ENCODE peak calls at places on chromosomes 3 and 15, in six cellular contexts. G is H1, A is K562, N is GM12891, K is HepG2, J is GM12878. I is an unnamed sample.

GRCh38 chr3:41209646-41210045 is 10.3 kb downstream of the CTNNB1 start:
- DNase-seq in G (no peak), A (no peak), N (no peak), K (no peak), J (no peak), I (no peak)

GRCh38 chr15:80107774-80108173 is 45.0 kb upstream of the FAH start:
- DNase-seq in G (no peak), A (no peak), N (no peak), K (no peak), J (no peak), I (no peak)

GRCh38 chr15:52417501-52417900 is 111.2 kb downstream of the MYO5A start:
- DNase-seq in G (no peak), A (no peak), N (no peak), K (no peak), J (no peak), I (no peak)

GRCh38 chr15:31278544-31279220 is 48.0 kb upstream of the KLF13 start:
- DNase-seq in G (no peak), A (no peak), N (no peak), K (no peak), J (no peak), I (no peak)

GRCh38 chr3:71304684-71305083 is 278.8 kb downstream of the FOXP1 start:
- DNase-seq in G (no peak), A (peak), N (no peak), K (peak), J (no peak), I (no peak)

GRCh38 chr3:63960048-63960711 is 48.0 kb upstream of the SCAANT1 start:
- DNase-seq in G (no peak), A (peak), N (no peak), K (no peak), J (no peak), I (no peak)

GRCh38 chr15:60358935-60359672 is 38.7 kb downstream of the ANXA2 start:
- DNase-seq in G (no peak), A (no peak), N (no peak), K (no peak), J (no peak), I (no peak)

GRCh38 chr3:190513409-190514162 is at the start of gene IL1RAP:
- DNase-seq in G (peak), A (peak), N (peak), K (peak), J (peak), I (peak)

GRCh38 chr3:141960731-141961130 is 84.3 kb downstream of the ATP1B3 start:
- DNase-seq in G (no peak), A (no peak), N (no peak), K (no peak), J (no peak), I (no peak)

GRCh38 chr15:35206060-35206675 is 121.1 kb upstream of the NANOGP8 start:
- DNase-seq in G (no peak), A (peak), N (no peak), K (peak), J (no peak), I (no peak)

GRCh38 chr15:89839424-89839823 is 24.8 kb upstream of the ANPEP start:
- DNase-seq in G (no peak), A (no peak), N (no peak), K (no peak), J (no peak), I (no peak)

GRCh38 chr3:123084738-123085237 is 18.0 kb downstream of the PDIA5 start:
- DNase-seq in G (no peak), A (no peak), N (no peak), K (peak), J (no peak), I (no peak)

GRCh38 chr3:45273681-45274515 is 47.8 kb upstream of the TMEM158 start:
- DNase-seq in G (no peak), A (peak), N (no peak), K (no peak), J (no peak), I (no peak)

GRCh38 chr3:112745567-112746248 is 101.0 kb downstream of the CD200R1L start:
- DNase-seq in G (no peak), A (no peak), N (no peak), K (no peak), J (no peak), I (no peak)

GRCh38 chr15:67511606-67512005 is 9.3 kb upstream of the C15orf61 start:
- DNase-seq in G (no peak), A (no peak), N (no peak), K (no peak), J (no peak), I (no peak)

GRCh38 chr3:71127463-71128243 is 455.9 kb downstream of the FOXP1 start:
- DNase-seq in G (no peak), A (peak), N (no peak), K (no peak), J (no peak), I (no peak)

GRCh38 chr3:134640872-134641470 is 9.9 kb downstream of the KY start:
- DNase-seq in G (no peak), A (peak), N (no peak), K (peak), J (no peak), I (no peak)

GRCh38 chr3:19934098-19934566 is at the start of gene EFHB:
- DNase-seq in G (peak), A (peak), N (no peak), K (peak), J (no peak), I (no peak)

GRCh38 chr3:69628956-69629355 is 110.3 kb upstream of the MITF start:
- DNase-seq in G (no peak), A (no peak), N (no peak), K (no peak), J (no peak), I (no peak)

GRCh38 chr15:25251700-25252390 is 187.0 kb downstream of the UBE3A start:
- DNase-seq in G (no peak), A (no peak), N (no peak), K (no peak), J (no peak), I (peak)

GRCh38 chr3:196501316-196502064 is 2.1 kb downstream of the RNF168 start:
- DNase-seq in G (no peak), A (peak), N (no peak), K (no peak), J (no peak), I (no peak)

GRCh38 chr3:127742580-127742979 is 69.8 kb downstream of the ABTB1 start:
- DNase-seq in G (no peak), A (no peak), N (no peak), K (no peak), J (no peak), I (no peak)

GRCh38 chr3:172181936-172182708 is 142.7 kb downstream of the FNDC3B start:
- DNase-seq in G (no peak), A (peak), N (no peak), K (no peak), J (no peak), I (no peak)

GRCh38 chr3:189167027-189167766 is 4.6 kb upstream of the TPRG1 start:
- DNase-seq in G (no peak), A (no peak), N (no peak), K (no peak), J (no peak), I (no peak)

GRCh38 chr3:120147072-120147871 is 53.0 kb upstream of the GSK3B start:
- DNase-seq in G (no peak), A (no peak), N (no peak), K (peak), J (no peak), I (no peak)

GRCh38 chr3:132038198-132038825 is 3.5 kb upstream of the CPNE4 start:
- DNase-seq in G (no peak), A (peak), N (no peak), K (peak), J (no peak), I (no peak)

GRCh38 chr3:159791336-159791735 is 197.3 kb upstream of the IL12A start:
- DNase-seq in G (no peak), A (no peak), N (no peak), K (no peak), J (no peak), I (no peak)

GRCh38 chr15:91559066-91559465 is 294.4 kb upstream of the SLCO3A1 start:
- DNase-seq in G (no peak), A (no peak), N (no peak), K (peak), J (no peak), I (no peak)

GRCh38 chr15:29403778-29404177 is 134.2 kb upstream of the NSMCE3 start:
- DNase-seq in G (peak), A (no peak), N (no peak), K (peak), J (no peak), I (no peak)

GRCh38 chr3:81891496-81891895 is 130.1 kb upstream of the GBE1 start:
- DNase-seq in G (peak), A (no peak), N (no peak), K (no peak), J (no peak), I (no peak)

GRCh38 chr15:67049351-67050044 is 15.9 kb upstream of the SMAD3 start:
- DNase-seq in G (no peak), A (no peak), N (no peak), K (peak), J (no peak), I (no peak)

GRCh38 chr3:62052331-62052730 is 321.0 kb downstream of the FEZF2 start:
- DNase-seq in G (no peak), A (no peak), N (no peak), K (no peak), J (no peak), I (no peak)

GRCh38 chr3:172174396-172175253 is 135.2 kb downstream of the FNDC3B start:
- DNase-seq in G (no peak), A (no peak), N (no peak), K (no peak), J (no peak), I (no peak)

GRCh38 chr3:10448544-10448943 is 56.8 kb downstream of the ATP2B2 start:
- DNase-seq in G (no peak), A (no peak), N (no peak), K (no peak), J (no peak), I (no peak)

GRCh38 chr3:161295325-161295724 is 74.2 kb downstream of the NMD3 start:
- DNase-seq in G (no peak), A (no peak), N (no peak), K (peak), J (no peak), I (no peak)
- TF ChIP-seq POLR2AphosphoS5 in G (no peak), A (no peak), N (no peak), K (no peak), J (no peak), I (no peak)

DNA sequence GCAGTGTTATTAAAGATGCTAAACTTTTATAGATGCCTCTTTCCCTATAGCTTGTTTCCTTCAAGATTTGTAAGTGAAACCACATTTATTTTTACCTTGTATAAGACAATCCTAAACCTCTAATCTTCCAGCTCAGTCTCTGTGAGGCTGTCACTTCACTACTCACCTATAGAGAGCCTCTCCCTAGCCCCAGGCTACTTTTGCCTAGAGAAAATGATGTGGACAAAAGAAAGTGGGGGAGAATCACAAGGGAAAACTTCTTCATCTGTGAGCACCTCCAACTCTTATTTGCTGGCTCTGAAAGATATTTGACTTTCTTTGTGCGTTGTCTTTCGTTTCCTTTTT is 74.9 kb upstream of the SCN5A start:
- DNase-seq in G (no peak), A (no peak), N (no peak), K (no peak), J (no peak), I (no peak)
- TF ChIP-seq TAF1 in G (no peak), A (no peak), N (no peak), K (no peak), J (no peak), I (no peak)

DNA sequence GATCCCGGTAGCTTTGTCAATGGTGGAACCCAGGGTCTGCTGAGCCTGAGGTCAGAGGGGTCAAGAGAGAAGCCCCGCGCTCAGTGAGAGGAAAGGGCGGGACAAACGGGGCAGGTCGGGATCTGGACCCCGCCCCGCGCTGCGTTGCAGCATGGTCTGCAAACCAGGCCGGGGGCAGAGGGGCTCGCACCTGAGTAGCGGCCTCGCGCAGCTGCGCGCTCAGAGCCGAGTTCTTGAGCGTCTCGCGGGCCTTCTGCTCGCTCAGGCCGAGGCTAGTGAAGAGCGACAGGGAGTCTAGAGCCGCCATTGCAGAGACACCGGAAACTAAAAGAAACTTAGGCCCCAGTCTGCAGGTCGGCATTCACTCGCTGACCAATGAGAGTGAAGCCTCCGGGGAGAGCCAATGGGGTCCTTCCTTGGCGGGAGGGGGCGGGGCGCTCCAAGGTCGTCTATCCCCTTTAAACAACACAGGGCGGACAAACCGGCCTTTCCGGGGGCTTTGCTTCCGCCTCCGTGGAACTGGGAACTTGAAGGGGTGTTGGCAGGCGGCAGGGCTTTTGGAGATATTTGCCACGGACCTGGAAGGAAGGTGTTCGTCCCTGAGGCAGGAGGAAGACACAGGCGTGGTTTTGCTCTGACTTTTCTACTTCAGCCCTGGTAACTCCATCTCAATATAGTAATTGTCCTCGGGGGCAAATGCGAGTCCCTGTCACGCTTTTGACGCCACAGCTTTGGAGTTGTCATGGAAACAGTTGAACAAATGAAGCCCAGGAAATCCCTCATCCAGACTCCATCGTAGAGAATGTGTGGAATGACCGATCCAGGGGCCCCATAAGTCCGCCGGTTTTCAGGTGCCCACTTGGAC is at the start of gene QARS1:
- DNase-seq in G (peak), A (peak), N (peak), K (peak), J (peak), I (peak)
- TF ChIP-seq POLR2A in G (peak), A (peak), N (peak), K (peak), J (peak), I (peak)

GRCh38 chr3:5784656-5785055 is 597.1 kb downstream of the EDEM1 start:
- DNase-seq in G (no peak), A (no peak), N (no peak), K (no peak), J (no peak), I (no peak)

GRCh38 chr3:5791558-5791957 is 604.1 kb downstream of the EDEM1 start:
- DNase-seq in G (no peak), A (no peak), N (no peak), K (no peak), J (no peak), I (no peak)

DNA sequence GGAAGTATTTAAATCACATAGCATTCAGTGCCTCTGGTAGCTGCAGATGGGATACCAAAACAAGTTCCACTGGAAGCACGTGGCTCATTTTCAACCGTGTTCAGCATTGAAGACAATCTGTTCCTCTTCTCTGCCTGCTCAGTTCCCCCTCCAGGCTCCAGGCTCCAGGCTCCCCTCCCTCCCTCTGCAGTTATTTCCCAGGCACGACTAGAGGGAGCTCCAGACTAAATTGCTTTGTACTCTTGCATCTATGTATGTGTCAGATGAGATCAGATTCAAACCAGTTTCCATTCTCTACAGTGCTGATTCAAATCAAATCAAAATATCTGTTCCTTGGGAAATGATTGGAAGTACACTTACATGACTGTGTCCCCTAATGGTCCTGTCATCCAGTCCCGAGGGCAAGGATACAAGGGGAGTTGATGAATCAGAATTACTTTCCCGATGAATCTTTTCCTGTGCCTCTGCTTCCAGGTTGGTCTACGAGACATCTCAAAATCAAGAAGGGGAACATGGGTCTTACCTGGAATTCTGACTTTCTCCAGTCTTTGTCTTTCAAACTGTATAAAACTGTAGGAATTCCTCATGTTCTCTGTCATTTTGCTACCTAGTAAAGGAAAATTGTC is 600.5 kb downstream of the EDEM1 start:
- DNase-seq in G (peak), A (peak), N (no peak), K (no peak), J (no peak), I (no peak)
- TF ChIP-seq POLR2AphosphoS5 in G (no peak), A (no peak), N (no peak), K (no peak), J (no peak), I (no peak)

GRCh38 chr3:111732248-111732879 is 126.7 kb upstream of the PHLDB2 start:
- DNase-seq in G (no peak), A (no peak), N (no peak), K (peak), J (no peak), I (no peak)
- TF ChIP-seq TAF1 in G (no peak), A (no peak), N (no peak), K (peak), J (no peak), I (no peak)

GRCh38 chr3:117692416-117692995 is 982.9 kb downstream of the TUSC7 start:
- DNase-seq in G (no peak), A (no peak), N (no peak), K (no peak), J (no peak), I (no peak)
- TF ChIP-seq POLR2A in G (no peak), A (no peak), N (no peak), K (no peak), J (no peak), I (no peak)

I was measured in GM12892.